ENCODE peak calls at places on chromosomes 4 and X, in nine cellular contexts. A is stomach, D is upper lobe of left lung, F is prostate gland, O is SK-N-MC, L is GM12891, K is transverse colon, V is breast epithelium, R is HL-60. X is an unnamed sample.

GRCh38 chr4:169611991-169612868 is at the start of gene NEK1:
- DNase-seq in A (peak; percentile 87), O (no peak), K (peak; percentile 90), R (peak; percentile 60), F (peak; percentile 65), V (peak; percentile 68), D (peak; percentile 87), L (peak; percentile 63), X (peak; percentile 43)

GRCh38 chr4:1978226-1978625 is 30.5 kb downstream of the NELFA start:
- DNase-seq in R (no peak), V (no peak), F (no peak), A (no peak), K (no peak), O (no peak), L (no peak), D (no peak), X (no peak)

GRCh38 chr4:80732010-80732409 is 298.5 kb upstream of the BMP3 start:
- DNase-seq in A (no peak), R (no peak), V (no peak), D (no peak), K (no peak), F (no peak), L (no peak), O (no peak), X (no peak)

GRCh38 chr4:16617416-16617815 is 281.0 kb downstream of the LDB2 start:
- DNase-seq in O (no peak), V (no peak), A (no peak), L (no peak), K (no peak), D (no peak), R (no peak), F (no peak), X (no peak)

GRCh38 chr4:60201052-60201673 is 999.0 kb upstream of the ADGRL3 start:
- DNase-seq in A (peak; percentile 52), O (peak; percentile 35), D (no peak), V (no peak), K (peak; percentile 13), R (peak; percentile 26), F (no peak), L (peak; percentile 1), X (peak; percentile 46)

GRCh38 chr4:151455212-151455611 is 46.2 kb downstream of the FHIP1A start:
- DNase-seq in O (no peak), R (no peak), D (no peak), K (peak; percentile 12), L (no peak), F (no peak), A (no peak), V (no peak), X (no peak)

GRCh38 chr4:26458104-26458503 is 32.2 kb downstream of the CCKAR start:
- DNase-seq in V (no peak), F (no peak), L (no peak), R (no peak), O (no peak), D (no peak), A (no peak), K (no peak), X (no peak)

GRCh38 chr4:70367813-70368212 is 7.3 kb downstream of the SMR3A start:
- DNase-seq in V (no peak), L (no peak), D (no peak), A (no peak), F (no peak), K (no peak), R (no peak), O (no peak), X (no peak)

GRCh38 chrX:33831211-33831610 is 300.9 kb downstream of the FAM47A start:
- DNase-seq in R (no peak), A (no peak), K (no peak), F (no peak), V (no peak), L (no peak), D (no peak), O (no peak), X (no peak)

GRCh38 chrX:70433848-70434351 is 10.7 kb upstream of the DLG3 start:
- DNase-seq in V (peak; percentile 59), F (peak; percentile 55), O (no peak), K (peak; percentile 83), D (peak; percentile 72), R (peak; percentile 40), L (peak; percentile 56), A (peak; percentile 82), X (peak; percentile 20)

GRCh38 chrX:129779747-129780146 is at the start of gene SASH3:
- DNase-seq in R (peak; percentile 69), D (peak; percentile 84), A (peak; percentile 50), F (no peak), O (no peak), K (peak; percentile 63), L (no peak), V (no peak), X (no peak)

GRCh38 chr4:95572304-95572991 is 23.7 kb upstream of the UNC5C start:
- DNase-seq in R (no peak), O (no peak), F (no peak), K (peak; percentile 25), D (no peak), L (no peak), V (peak; percentile 74), A (peak; percentile 74), X (no peak)

GRCh38 chr4:2526559-2526958 is 9.9 kb upstream of the FAM193A start:
- DNase-seq in V (no peak), R (no peak), A (no peak), L (no peak), O (no peak), K (no peak), F (no peak), D (no peak), X (no peak)

GRCh38 chr4:112522389-112522788 is 6.4 kb upstream of the NEUROG2 start:
- DNase-seq in R (no peak), V (no peak), A (no peak), O (no peak), K (no peak), D (no peak), F (no peak), L (no peak), X (no peak)

GRCh38 chrX:35351212-35351611 is 408.6 kb downstream of the FAM47B start:
- DNase-seq in O (no peak), R (no peak), K (no peak), V (no peak), L (no peak), D (no peak), A (no peak), F (no peak), X (no peak)

DNA sequence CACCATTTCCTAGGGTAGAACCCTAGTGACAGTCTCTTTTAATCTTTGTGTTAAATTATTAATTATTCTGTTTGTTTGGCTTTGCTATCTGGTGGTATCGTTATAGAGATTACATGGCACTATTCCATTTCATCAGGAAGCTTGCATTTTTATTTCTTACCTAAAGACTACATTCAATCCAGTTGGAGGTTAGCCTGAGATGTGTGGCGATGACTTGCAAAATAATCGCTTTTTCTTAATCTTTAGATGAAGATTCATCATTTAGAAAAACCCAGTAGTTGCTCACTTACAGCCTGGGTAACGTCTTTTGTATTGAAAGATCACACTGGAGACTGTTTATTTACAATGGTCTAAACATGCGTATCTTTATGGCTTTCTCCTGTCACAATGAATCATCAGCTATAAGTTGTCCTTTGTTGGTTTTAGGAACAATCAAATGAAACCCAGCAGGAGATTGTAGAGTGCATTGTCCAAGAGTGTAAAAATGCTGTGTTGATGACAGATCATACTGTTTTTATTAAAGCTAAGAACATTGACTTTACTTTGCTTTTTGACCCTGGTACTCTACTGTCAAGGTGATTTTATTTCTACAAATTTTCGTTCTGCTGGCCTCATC is 281.7 kb upstream of the PITX2 start:
- DNase-seq in L (no peak), O (no peak), D (no peak), V (no peak), A (no peak), F (no peak), K (no peak), R (no peak), X (no peak)
- TF ChIP-seq POLR2AphosphoS5 in L (no peak), O (no peak), D (no peak), V (no peak), A (no peak), F (no peak), K (no peak), R (no peak), X (no peak)

DNA sequence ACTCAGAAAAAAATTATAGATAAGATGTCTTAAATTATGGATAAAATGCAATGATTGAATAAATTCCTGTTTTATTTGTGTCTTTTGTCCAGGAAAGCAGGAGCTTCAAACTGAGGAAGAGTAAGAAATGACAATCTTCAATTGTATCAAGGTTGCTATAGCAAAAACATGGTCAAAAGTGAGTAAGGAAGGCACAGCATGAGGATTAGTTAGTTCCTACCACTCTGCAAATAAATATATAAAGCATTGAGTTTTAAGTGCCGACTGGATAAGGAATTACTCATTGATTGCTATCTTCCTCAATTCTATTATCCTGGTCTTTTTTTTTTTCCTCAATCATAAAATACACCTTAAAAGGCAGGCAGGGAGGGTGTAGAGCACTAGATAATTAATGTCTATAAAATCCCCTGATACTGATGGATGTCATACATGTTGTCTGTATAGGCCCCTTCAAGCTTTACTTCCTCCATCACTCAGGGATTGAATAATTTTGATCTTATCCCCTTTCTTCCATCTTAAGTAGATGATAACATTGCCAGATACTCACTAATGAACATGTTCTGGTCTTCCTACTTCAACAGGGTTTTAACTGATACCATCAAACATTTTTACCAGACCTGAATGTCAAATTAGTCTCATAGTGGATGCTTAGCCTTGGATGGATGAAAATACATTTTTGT is 86.6 kb downstream of the MID1 start:
- DNase-seq in O (no peak), D (no peak), K (no peak), A (no peak), L (no peak), R (no peak), F (no peak), V (no peak), X (no peak)
- TF ChIP-seq POLR2AphosphoS5 in O (no peak), D (no peak), K (no peak), A (no peak), L (no peak), R (no peak), F (no peak), V (no peak), X (no peak)

GRCh38 chr4:142226014-142226413 is 589.6 kb downstream of the IL15 start:
- DNase-seq in O (no peak), R (no peak), D (no peak), V (no peak), L (no peak), A (no peak), K (no peak), F (no peak), X (no peak)
- TF ChIP-seq POLR2AphosphoS5 in O (no peak), R (no peak), D (no peak), V (no peak), L (no peak), A (no peak), K (no peak), F (no peak), X (no peak)

DNA sequence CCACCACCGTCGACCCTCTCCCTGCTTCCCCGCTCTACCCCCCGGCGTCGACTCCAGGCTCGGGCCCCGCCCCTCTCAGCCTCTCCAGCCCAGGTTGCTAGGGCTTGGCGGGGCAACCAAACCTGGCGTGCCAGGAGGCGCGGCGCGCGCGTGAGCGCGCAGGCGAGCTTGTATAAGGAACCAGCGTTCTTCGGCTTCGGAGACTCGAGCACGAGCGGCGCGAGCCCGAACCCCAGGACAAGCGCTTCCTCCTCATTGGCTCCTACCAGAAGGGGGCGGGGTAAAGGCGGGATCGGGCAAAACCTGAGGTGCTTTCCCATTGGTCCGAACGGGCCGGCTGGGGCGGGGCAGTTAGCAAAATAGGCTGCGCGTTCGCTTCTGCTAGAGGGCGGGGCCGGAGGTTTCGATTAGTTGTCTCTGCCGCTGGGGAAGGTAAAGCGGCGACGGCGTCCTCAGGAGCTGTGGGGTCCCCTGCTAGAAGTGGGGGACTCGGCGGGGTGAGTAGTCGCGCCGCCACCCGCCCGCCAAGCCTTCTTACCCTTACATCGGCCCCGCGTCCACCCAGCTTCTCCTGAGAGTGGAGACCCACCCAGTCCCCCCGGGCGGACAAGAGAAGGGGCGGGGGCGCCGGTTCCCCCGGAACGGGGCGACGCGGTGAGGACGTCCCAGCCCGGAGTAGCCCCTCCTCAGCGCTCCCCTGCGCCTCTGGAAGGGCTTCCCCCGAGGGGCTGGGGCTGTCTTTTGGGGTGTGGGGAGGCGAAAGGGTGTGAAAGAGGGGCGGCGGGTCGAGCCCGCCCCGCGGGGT is at the start of gene CDKL5:
- DNase-seq in O (peak; percentile 67), K (peak; percentile 97), A (peak; percentile 97), R (peak; percentile 78), L (peak; percentile 53), F (peak; percentile 97), D (peak; percentile 98), V (peak; percentile 96), X (peak; percentile 53)
- TF ChIP-seq POLR2AphosphoS5 in O (peak; percentile 47), K (peak; percentile 81), A (peak; percentile 72), R (no peak), L (peak; percentile 43), F (peak; percentile 89), D (peak; percentile 87), V (no peak), X (no peak)